ENCODE peak calls at places on chromosomes 16 and 17, in seven cellular contexts. F is activated CD4-positive, alpha-beta T cell treated with anti-CD3 and anti-CD28 coated beads, Interleukin-2, amount 50 U/mL, for 4 hours; J is NCI-H526; Z is activated T-cell treated with anti-CD3 and anti-CD28 coated beads for 1 hour; B is right atrium auricular region; D is activated effector memory CD4-positive, alpha-beta T cell treated with anti-CD3 and anti-CD28 coated beads, Interleukin-2, amount 50 U/mL, for 16 hours; K is stimulated activated CD4-positive, alpha-beta T cell treated with anti-CD3 and anti-CD28 coated beads, Interleukin-12 subunit alpha, Interleukin-12 subunit beta, amount 100 ng/mL, for 4 hours. I is an unnamed sample.

GRCh38 chr16:81650982-81651562 is 128.0 kb upstream of the PLCG2 start:
- DNase-seq in F (no peak), J (no peak), Z (no peak), B (peak; percentile 83), D (no peak), K (no peak), I (peak; percentile 85)

GRCh38 chr16:14101415-14101814 is 30.3 kb downstream of the MRTFB start:
- DNase-seq in F (no peak), J (no peak), Z (no peak), B (no peak), D (no peak), K (no peak), I (no peak)

GRCh38 chr17:9726291-9726690 is 65.1 kb downstream of the DHRS7C start:
- DNase-seq in F (no peak), J (no peak), Z (no peak), B (no peak), D (no peak), K (no peak), I (no peak)

GRCh38 chr16:9186061-9186460 is 94.6 kb downstream of the HAPSTR1 start:
- DNase-seq in F (no peak), J (no peak), Z (no peak), B (no peak), D (no peak), K (no peak), I (no peak)

GRCh38 chr17:39704821-39705551 is 5.1 kb downstream of the ERBB2 start:
- DNase-seq in F (no peak), J (no peak), Z (no peak), B (no peak), D (no peak), K (no peak), I (no peak)

GRCh38 chr16:1510941-1511351 is 17.8 kb downstream of the TELO2 start:
- DNase-seq in F (no peak), J (no peak), Z (no peak), B (no peak), D (no peak), K (no peak), I (no peak)

GRCh38 chr17:56319531-56319930 is 166.3 kb downstream of the ANKFN1 start:
- DNase-seq in F (no peak), J (peak; percentile 39), Z (no peak), B (no peak), D (no peak), K (no peak), I (no peak)

GRCh38 chr16:26019885-26020284 is 328.1 kb downstream of the HS3ST4 start:
- DNase-seq in F (no peak), J (no peak), Z (no peak), B (no peak), D (no peak), K (no peak), I (no peak)

GRCh38 chr17:50212121-50212843 is 10.9 kb upstream of the COL1A1 start:
- DNase-seq in F (no peak), J (peak; percentile 8), Z (no peak), B (peak; percentile 60), D (peak; percentile 50), K (no peak), I (no peak)

GRCh38 chr17:74430706-74431567 is 951 bp upstream of the GPRC5C start:
- DNase-seq in F (no peak), J (peak; percentile 76), Z (no peak), B (peak; percentile 76), D (no peak), K (no peak), I (peak; percentile 91)

GRCh38 chr17:75199886-75200618 is 5.4 kb upstream of the NUP85 start:
- DNase-seq in F (no peak), J (no peak), Z (no peak), B (no peak), D (no peak), K (no peak), I (no peak)

GRCh38 chr16:49348408-49349176 is 25.0 kb upstream of the C16orf78 start:
- DNase-seq in F (no peak), J (no peak), Z (no peak), B (no peak), D (no peak), K (no peak), I (peak; percentile 69)

GRCh38 chr17:17060930-17061329 is 18.7 kb downstream of the MPRIP start:
- DNase-seq in F (no peak), J (no peak), Z (no peak), B (no peak), D (peak; percentile 17), K (no peak), I (peak; percentile 71)

GRCh38 chr17:81871387-81872120 is 417 bp upstream of the ARHGDIA start:
- DNase-seq in F (peak; percentile 95), J (no peak), Z (peak; percentile 95), B (peak; percentile 95), D (peak; percentile 99), K (peak; percentile 97), I (peak; percentile 97)

GRCh38 chr16:84085774-84086173 is 31.0 kb downstream of the MBTPS1 start:
- DNase-seq in F (no peak), J (no peak), Z (no peak), B (no peak), D (no peak), K (no peak), I (no peak)

GRCh38 chr17:74243013-74243755 is 29.8 kb downstream of the TTYH2 start:
- DNase-seq in F (no peak), J (no peak), Z (no peak), B (no peak), D (no peak), K (no peak), I (peak; percentile 84)

GRCh38 chr17:8362651-8363332 is 13.7 kb downstream of the KRABD2 start:
- DNase-seq in F (no peak), J (no peak), Z (no peak), B (no peak), D (no peak), K (no peak), I (no peak)

GRCh38 chr17:164536-165235 is 16.8 kb downstream of the DOC2B start:
- DNase-seq in F (peak; percentile 17), J (no peak), Z (peak; percentile 23), B (peak; percentile 72), D (no peak), K (no peak), I (no peak)

GRCh38 chr16:68744744-68745280 is 7.7 kb downstream of the CDH1 start:
- DNase-seq in F (no peak), J (peak; percentile 95), Z (no peak), B (no peak), D (no peak), K (no peak), I (no peak)

GRCh38 chr16:1932050-1933028 is 10.7 kb downstream of the MSRB1 start:
- DNase-seq in F (no peak), J (no peak), Z (no peak), B (no peak), D (no peak), K (no peak), I (no peak)

GRCh38 chr17:57096472-57097198 is 11.6 kb downstream of the AKAP1 start:
- DNase-seq in F (no peak), J (no peak), Z (no peak), B (no peak), D (no peak), K (no peak), I (no peak)

GRCh38 chr17:38460716-38461650 is 32.7 kb downstream of the ARHGAP23 start:
- DNase-seq in F (no peak), J (no peak), Z (no peak), B (no peak), D (no peak), K (no peak), I (peak; percentile 74)

GRCh38 chr17:2386400-2387085 is 14.3 kb downstream of the MNT start:
- DNase-seq in F (no peak), J (no peak), Z (no peak), B (no peak), D (no peak), K (no peak), I (no peak)

GRCh38 chr16:68078726-68079615 is 6.2 kb upstream of the NFATC3 start:
- DNase-seq in F (no peak), J (no peak), Z (no peak), B (no peak), D (no peak), K (no peak), I (no peak)

GRCh38 chr17:48646183-48647102 is 20.3 kb upstream of the HOXB9 start:
- DNase-seq in F (no peak), J (no peak), Z (peak; percentile 28), B (no peak), D (peak; percentile 73), K (no peak), I (no peak)

GRCh38 chr17:17109896-17110295 is 67.6 kb downstream of the MPRIP start:
- DNase-seq in F (no peak), J (no peak), Z (peak; percentile 6), B (no peak), D (peak; percentile 73), K (no peak), I (no peak)

GRCh38 chr16:27779719-27780161 is 229.8 kb downstream of the KATNIP start:
- DNase-seq in F (no peak), J (peak; percentile 70), Z (no peak), B (no peak), D (no peak), K (no peak), I (no peak)

GRCh38 chr17:75064460-75064859 is 17.4 kb downstream of the KCTD2 start:
- DNase-seq in F (no peak), J (no peak), Z (no peak), B (no peak), D (no peak), K (no peak), I (no peak)

GRCh38 chr17:31907342-31907975 is 6.0 kb upstream of the UTP6 start:
- DNase-seq in F (no peak), J (no peak), Z (no peak), B (no peak), D (peak; percentile 19), K (no peak), I (no peak)

GRCh38 chr16:70253291-70254094 is 1.8 kb upstream of the EXOSC6 start:
- DNase-seq in F (no peak), J (no peak), Z (no peak), B (peak; percentile 54), D (peak; percentile 74), K (peak; percentile 24), I (no peak)

GRCh38 chr16:30858111-30858495 is 35.8 kb downstream of the BCL7C start:
- DNase-seq in F (no peak), J (no peak), Z (no peak), B (no peak), D (no peak), K (no peak), I (no peak)

GRCh38 chr17:72719582-72720493 is 372.6 kb downstream of the SLC39A11 start:
- DNase-seq in F (peak; percentile 24), J (no peak), Z (peak; percentile 12), B (no peak), D (peak; percentile 77), K (peak; percentile 23), I (no peak)

GRCh38 chr16:73771676-73772075 is 524.9 kb upstream of the PSMD7 start:
- DNase-seq in F (no peak), J (no peak), Z (no peak), B (no peak), D (no peak), K (no peak), I (no peak)

I was measured in cardiac septum.